ENCODE peak calls at places on chromosome 22, in ten cellular contexts. P is non-pigmented ciliary epithelial cell, T is stromal cell of bone marrow, Q is AG09309, F is tibial nerve, W is pons, G is GM10248, J is AG08395, V is upper lobe of right lung, R is RCC 7860. M is an unnamed sample.

GRCh38 chr22:47080100-47080499 is 317.6 kb downstream of the TBC1D22A start:
- DNase-seq in P (no peak), T (no peak), Q (no peak), F (no peak), W (no peak), G (no peak), J (no peak), V (no peak), R (no peak), M (no peak)

GRCh38 chr22:49959782-49960158 is 802 bp upstream of the PIM3 start:
- DNase-seq in P (no peak), T (no peak), Q (no peak), F (no peak), W (no peak), G (no peak), J (no peak), V (no peak), R (peak; percentile 85), M (peak; percentile 72)

GRCh38 chr22:50599816-50600454 is 658 bp upstream of the MAPK8IP2 start:
- DNase-seq in P (no peak), T (no peak), Q (no peak), F (no peak), W (no peak), G (peak; percentile 85), J (peak; percentile 88), V (no peak), R (no peak), M (peak; percentile 64)

GRCh38 chr22:42937164-42937854 is 77.6 kb downstream of the PACSIN2 start:
- DNase-seq in P (peak; percentile 44), T (peak; percentile 75), Q (peak; percentile 51), F (no peak), W (no peak), G (peak; percentile 62), J (peak; percentile 76), V (peak; percentile 80), R (peak; percentile 80), M (peak; percentile 59)

GRCh38 chr22:50461536-50461935 is 13.3 kb downstream of the SBF1 start:
- DNase-seq in P (no peak), T (no peak), Q (no peak), F (no peak), W (no peak), G (no peak), J (no peak), V (no peak), R (no peak), M (no peak)

GRCh38 chr22:29197096-29197495 is 8.6 kb upstream of the EMID1 start:
- DNase-seq in P (no peak), T (no peak), Q (no peak), F (no peak), W (no peak), G (no peak), J (no peak), V (peak; percentile 1), R (no peak), M (no peak)

GRCh38 chr22:50498322-50498861 is 9.1 kb downstream of the LMF2 start:
- DNase-seq in P (no peak), T (no peak), Q (no peak), F (no peak), W (peak; percentile 76), G (peak; percentile 72), J (peak; percentile 70), V (no peak), R (peak; percentile 58), M (peak; percentile 87)

GRCh38 chr22:45290410-45290936 is 5.7 kb downstream of the UPK3A start:
- DNase-seq in P (no peak), T (peak; percentile 73), Q (peak; percentile 40), F (no peak), W (no peak), G (no peak), J (peak; percentile 78), V (no peak), R (no peak), M (no peak)

GRCh38 chr22:23237841-23238240 is 57.5 kb downstream of the BCR start:
- DNase-seq in P (no peak), T (no peak), Q (no peak), F (no peak), W (no peak), G (no peak), J (no peak), V (no peak), R (no peak), M (no peak)

GRCh38 chr22:36795633-36796032 is 19.7 kb upstream of the IFT27 start:
- DNase-seq in P (no peak), T (no peak), Q (no peak), F (no peak), W (no peak), G (no peak), J (no peak), V (no peak), R (no peak), M (no peak)

GRCh38 chr22:45784357-45785277 is 113.0 kb downstream of the ATXN10 start:
- DNase-seq in P (no peak), T (no peak), Q (no peak), F (no peak), W (peak; percentile 22), G (peak; percentile 31), J (no peak), V (no peak), R (no peak), M (no peak)

GRCh38 chr22:33706100-33706499 is 214.2 kb downstream of the LARGE1 start:
- DNase-seq in P (no peak), T (no peak), Q (no peak), F (no peak), W (no peak), G (no peak), J (no peak), V (no peak), R (no peak), M (no peak)

GRCh38 chr22:36010090-36010489 is 18.5 kb downstream of the RBFOX2 start:
- DNase-seq in P (no peak), T (no peak), Q (no peak), F (no peak), W (no peak), G (no peak), J (no peak), V (no peak), R (no peak), M (peak; percentile 70)

GRCh38 chr22:24521791-24522245 is 26.7 kb downstream of the UPB1 start:
- DNase-seq in P (no peak), T (no peak), Q (no peak), F (no peak), W (no peak), G (peak; percentile 73), J (peak; percentile 43), V (peak; percentile 80), R (peak; percentile 84), M (peak; percentile 80)

GRCh38 chr22:40597541-40598453 is 38.7 kb downstream of the MRTFA start:
- DNase-seq in P (no peak), T (no peak), Q (no peak), F (no peak), W (peak; percentile 84), G (no peak), J (peak; percentile 35), V (no peak), R (no peak), M (peak; percentile 19)

GRCh38 chr22:48722661-48723060 is 1105.0 kb downstream of the BRD1 start:
- DNase-seq in P (no peak), T (no peak), Q (no peak), F (no peak), W (no peak), G (no peak), J (no peak), V (no peak), R (no peak), M (no peak)

GRCh38 chr22:30733081-30733680 is 38.5 kb downstream of the OSBP2 start:
- DNase-seq in P (no peak), T (peak; percentile 10), Q (no peak), F (no peak), W (no peak), G (no peak), J (peak; percentile 39), V (no peak), R (no peak), M (no peak)

GRCh38 chr22:18023509-18024275 is 669 bp downstream of the MICAL3 start:
- DNase-seq in P (no peak), T (peak; percentile 84), Q (peak; percentile 53), F (peak; percentile 62), W (peak; percentile 67), G (peak; percentile 59), J (peak; percentile 95), V (peak; percentile 64), R (peak; percentile 69), M (peak; percentile 82)

GRCh38 chr22:18070041-18070440 is 7.7 kb upstream of the PEX26 start:
- DNase-seq in P (no peak), T (no peak), Q (no peak), F (no peak), W (no peak), G (no peak), J (no peak), V (no peak), R (no peak), M (no peak)

GRCh38 chr22:19943665-19944026 is 2.0 kb upstream of the TXNRD2 start:
- DNase-seq in P (peak; percentile 61), T (peak; percentile 34), Q (peak; percentile 55), F (no peak), W (no peak), G (peak; percentile 42), J (peak; percentile 69), V (peak; percentile 57), R (peak; percentile 84), M (no peak)

GRCh38 chr22:28440517-28441366 is 238.9 kb downstream of the TTC28 start:
- DNase-seq in P (no peak), T (peak; percentile 78), Q (no peak), F (no peak), W (peak; percentile 19), G (no peak), J (peak; percentile 32), V (no peak), R (no peak), M (no peak)

GRCh38 chr22:49929553-49929979 is 11.1 kb downstream of the CRELD2 start:
- DNase-seq in P (no peak), T (no peak), Q (no peak), F (no peak), W (no peak), G (peak; percentile 83), J (peak; percentile 79), V (peak; percentile 86), R (no peak), M (no peak)

GRCh38 chr22:49100764-49101163 is 726.9 kb downstream of the BRD1 start:
- DNase-seq in P (no peak), T (no peak), Q (no peak), F (no peak), W (no peak), G (no peak), J (no peak), V (peak; percentile 36), R (no peak), M (no peak)

GRCh38 chr22:50403701-50404101 is 60.6 kb downstream of the PPP6R2 start:
- DNase-seq in P (no peak), T (no peak), Q (no peak), F (peak; percentile 49), W (peak; percentile 80), G (no peak), J (no peak), V (peak; percentile 78), R (no peak), M (peak; percentile 61)

GRCh38 chr22:46830841-46831240 is 68.4 kb downstream of the TBC1D22A start:
- DNase-seq in P (no peak), T (no peak), Q (no peak), F (no peak), W (no peak), G (no peak), J (peak; percentile 25), V (no peak), R (peak; percentile 57), M (no peak)

GRCh38 chr22:37827056-37827455 is 3.9 kb downstream of the GALR3 start:
- DNase-seq in P (no peak), T (no peak), Q (no peak), F (no peak), W (peak; percentile 56), G (no peak), J (no peak), V (no peak), R (no peak), M (no peak)

GRCh38 chr22:39917776-39918493 is 17.1 kb downstream of the GRAP2 start:
- DNase-seq in P (no peak), T (peak; percentile 9), Q (no peak), F (no peak), W (no peak), G (no peak), J (peak; percentile 5), V (no peak), R (no peak), M (peak; percentile 13)

GRCh38 chr22:36362819-36363377 is 24.9 kb downstream of the MYH9 start:
- DNase-seq in P (no peak), T (no peak), Q (no peak), F (no peak), W (no peak), G (no peak), J (peak; percentile 54), V (no peak), R (no peak), M (no peak)

M was measured in body of pancreas.